ENCODE peak calls at places on chromosomes 5 and 9, in nine cellular contexts. B is stomach, E is breast epithelium, L is upper lobe of left lung, X is HL-60, U is suprapubic skin, Z is H1, Y is Panc1, J is esophagus muscularis mucosa. K is an unnamed sample.

GRCh38 chr5:118253401-118254061 is 734.8 kb downstream of the DTWD2 start:
- DNase-seq in Z (no peak), E (no peak), J (no peak), B (no peak), Y (no peak), U (no peak), L (no peak), X (no peak), K (no peak)

GRCh38 chr9:88013051-88013450 is 38.7 kb upstream of the CDK20 start:
- DNase-seq in U (no peak), Y (no peak), L (no peak), X (no peak), E (no peak), Z (no peak), J (no peak), B (no peak), K (no peak)

GRCh38 chr9:91071185-91071990 is 269.8 kb downstream of the SYK start:
- DNase-seq in Z (no peak), J (peak), L (no peak), U (no peak), B (no peak), X (no peak), Y (no peak), E (no peak), K (peak)

GRCh38 chr5:131979816-131980215 is 31.6 kb downstream of the ACSL6 start:
- DNase-seq in J (no peak), Y (no peak), E (no peak), Z (no peak), X (no peak), B (no peak), U (peak), L (no peak), K (no peak)

GRCh38 chr9:131390990-131391389 is 2.9 kb upstream of the PRRC2B start:
- DNase-seq in Z (no peak), B (peak), U (no peak), Y (no peak), J (no peak), E (no peak), L (no peak), X (no peak), K (no peak)

GRCh38 chr9:124733964-124734740 is 37.0 kb downstream of the NR6A1 start:
- DNase-seq in X (no peak), Z (no peak), Y (no peak), L (peak), B (no peak), U (no peak), J (no peak), E (no peak), K (no peak)

GRCh38 chr5:142529626-142530278 is 156.1 kb downstream of the FGF1 start:
- DNase-seq in J (no peak), U (no peak), B (no peak), Y (peak), E (no peak), L (no peak), X (no peak), Z (no peak), K (no peak)

GRCh38 chr5:176183321-176184074 is 54.7 kb upstream of the SIMC1 start:
- DNase-seq in J (no peak), Y (no peak), U (no peak), Z (no peak), L (no peak), X (no peak), B (no peak), E (no peak), K (no peak)

GRCh38 chr9:5552301-5552700 is 42.0 kb downstream of the PDCD1LG2 start:
- DNase-seq in X (no peak), B (no peak), U (no peak), Y (no peak), E (no peak), Z (no peak), L (no peak), J (no peak), K (no peak)

GRCh38 chr5:99029172-99029571 is 100.4 kb upstream of the CHD1 start:
- DNase-seq in X (no peak), E (no peak), Z (no peak), Y (no peak), J (no peak), L (no peak), U (no peak), B (no peak), K (no peak)

GRCh38 chr9:133569109-133569785 is 34.7 kb downstream of the ADAMTSL2 start:
- DNase-seq in E (no peak), L (no peak), B (no peak), Y (no peak), J (no peak), Z (no peak), X (no peak), U (no peak), K (no peak)

DNA sequence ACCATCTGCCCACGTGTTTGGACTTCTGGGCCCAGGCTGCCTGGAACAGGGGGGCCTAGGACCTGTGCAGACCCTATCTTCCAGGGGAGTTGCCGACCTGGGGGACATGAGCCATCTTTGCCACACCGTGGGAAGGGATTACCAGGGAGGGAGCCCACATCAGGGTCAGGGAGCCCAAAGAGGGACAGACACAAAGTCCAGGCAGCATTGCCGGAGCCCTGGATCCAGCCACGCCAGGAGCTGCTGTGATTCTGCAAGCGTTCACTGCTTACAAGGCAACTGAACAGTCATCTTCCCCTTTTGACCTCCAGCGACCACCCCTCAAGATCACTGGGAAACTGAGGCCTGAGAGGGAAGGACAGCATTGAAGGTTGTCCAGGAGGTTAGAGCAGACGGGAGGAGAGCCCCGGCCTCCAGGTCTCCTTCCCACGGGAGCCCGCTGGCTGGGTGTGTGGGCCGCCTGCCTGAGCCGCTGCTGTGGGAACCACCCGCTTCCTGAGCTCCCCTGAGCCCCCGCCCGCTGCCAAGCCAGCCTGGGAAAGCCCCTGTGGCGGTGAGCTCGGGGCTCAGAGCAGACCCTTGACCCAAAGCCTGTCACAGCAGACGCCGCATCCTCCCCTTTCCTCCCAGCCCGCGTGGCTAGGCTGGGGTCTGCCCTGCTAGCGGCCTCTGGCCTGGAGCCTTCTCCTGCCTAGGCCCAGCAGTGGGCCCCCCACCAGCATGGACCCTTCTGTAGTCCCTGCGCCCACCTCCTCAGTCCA is 17.1 kb upstream of the NOTCH1 start:
- DNase-seq in B (no peak), U (no peak), E (no peak), Y (no peak), X (no peak), L (no peak), Z (no peak), J (no peak), K (no peak)
- TF ChIP-seq POLR2AphosphoS5 in B (no peak), U (no peak), E (no peak), Y (no peak), X (no peak), L (no peak), Z (no peak), J (no peak), K (no peak)

DNA sequence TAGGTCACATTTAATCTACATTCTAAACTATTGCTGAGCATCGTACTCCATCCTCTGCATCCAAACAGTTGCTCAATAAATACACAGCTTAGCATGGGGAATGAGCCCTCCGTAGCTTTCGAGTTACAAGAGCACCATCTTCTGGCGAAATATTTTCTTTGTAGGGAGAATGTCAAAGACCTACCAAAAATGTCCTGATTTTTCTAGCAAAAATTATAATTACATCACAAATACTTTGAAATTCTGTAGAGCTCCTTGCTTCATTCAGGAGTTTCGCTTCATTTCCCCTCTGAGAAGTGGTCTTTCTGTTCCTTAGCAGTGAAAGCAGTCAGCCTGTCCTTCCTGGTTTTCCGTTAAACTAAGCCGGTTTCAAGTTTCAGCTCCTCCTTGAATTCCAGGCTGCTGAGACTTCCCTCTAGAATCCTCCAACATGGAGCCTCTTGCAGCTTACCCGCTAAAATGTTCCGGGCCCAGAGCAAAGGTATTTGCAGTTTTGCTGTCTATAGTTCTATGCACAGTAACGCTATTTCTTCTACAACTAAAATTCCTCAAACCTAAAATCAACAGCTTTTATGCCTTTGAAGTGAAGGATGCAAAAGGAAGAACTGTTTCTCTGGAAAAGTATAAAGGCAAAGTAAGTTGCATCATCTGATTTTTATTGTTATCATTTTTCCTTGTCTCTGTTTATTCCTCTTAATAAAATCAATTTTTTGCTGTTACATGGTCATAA is at the start of gene GPX8:
- DNase-seq in X (no peak), E (no peak), L (no peak), B (no peak), Y (peak), U (no peak), Z (no peak), J (peak), K (no peak)
- TF ChIP-seq POLR2AphosphoS5 in X (no peak), E (no peak), L (no peak), B (no peak), Y (peak), U (no peak), Z (peak), J (peak), K (peak)

GRCh38 chr5:100311811-100312210 is 223.4 kb upstream of the FAM174A start:
- DNase-seq in Z (no peak), B (no peak), E (no peak), Y (no peak), X (no peak), L (no peak), J (no peak), U (no peak), K (no peak)
- TF ChIP-seq POLR2AphosphoS5 in Z (no peak), B (no peak), E (no peak), Y (no peak), X (no peak), L (no peak), J (no peak), U (no peak), K (no peak)

GRCh38 chr5:147512640-147513334 is 2.9 kb upstream of the DPYSL3 start:
- DNase-seq in E (no peak), X (no peak), Y (no peak), U (no peak), L (no peak), B (no peak), J (no peak), Z (no peak), K (no peak)
- TF ChIP-seq POLR2AphosphoS5 in E (no peak), X (no peak), Y (no peak), U (no peak), L (no peak), B (no peak), J (no peak), Z (no peak), K (no peak)

DNA sequence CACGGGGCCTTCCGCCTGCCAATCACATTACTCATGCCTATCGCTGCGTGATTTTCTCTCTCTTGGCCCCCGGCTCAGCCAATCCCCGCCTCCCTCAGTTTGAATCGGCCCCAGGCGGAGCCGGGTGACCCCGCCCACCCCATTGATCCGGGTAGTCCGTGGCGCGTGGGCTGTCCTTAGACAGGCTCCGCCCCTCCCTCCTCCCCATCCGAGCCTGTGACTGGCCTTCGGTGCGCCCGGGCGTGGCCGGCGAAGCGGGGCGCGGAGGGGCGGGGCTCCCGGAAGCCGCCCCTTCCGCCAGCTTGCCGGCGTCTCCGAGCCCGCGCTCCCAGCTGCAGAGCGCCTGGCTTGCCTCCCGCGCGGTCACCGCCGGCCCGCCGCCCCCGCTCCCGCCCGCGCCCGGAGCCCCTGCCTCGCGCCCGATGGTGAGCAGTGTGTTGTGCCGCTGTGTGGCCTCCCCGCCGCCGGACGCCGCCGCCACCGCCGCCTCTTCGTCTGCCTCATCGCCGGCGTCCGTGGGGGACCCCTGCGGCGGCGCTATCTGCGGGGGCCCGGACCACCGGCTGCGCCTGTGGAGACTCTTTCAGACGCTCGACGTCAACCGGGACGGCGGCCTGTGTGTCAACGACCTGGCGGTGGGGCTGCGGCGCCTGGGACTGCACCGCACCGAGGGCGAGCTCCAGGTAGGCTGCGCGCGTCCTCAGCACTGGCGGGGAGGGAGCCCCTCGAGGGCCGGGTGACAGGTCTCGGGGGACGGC is at the start of gene SLC25A25:
- DNase-seq in L (peak), X (peak), Y (peak), J (peak), E (peak), B (peak), U (peak), Z (peak), K (peak)
- TF ChIP-seq POLR2AphosphoS5 in L (peak), X (no peak), Y (no peak), J (peak), E (no peak), B (peak), U (no peak), Z (no peak), K (peak)

DNA sequence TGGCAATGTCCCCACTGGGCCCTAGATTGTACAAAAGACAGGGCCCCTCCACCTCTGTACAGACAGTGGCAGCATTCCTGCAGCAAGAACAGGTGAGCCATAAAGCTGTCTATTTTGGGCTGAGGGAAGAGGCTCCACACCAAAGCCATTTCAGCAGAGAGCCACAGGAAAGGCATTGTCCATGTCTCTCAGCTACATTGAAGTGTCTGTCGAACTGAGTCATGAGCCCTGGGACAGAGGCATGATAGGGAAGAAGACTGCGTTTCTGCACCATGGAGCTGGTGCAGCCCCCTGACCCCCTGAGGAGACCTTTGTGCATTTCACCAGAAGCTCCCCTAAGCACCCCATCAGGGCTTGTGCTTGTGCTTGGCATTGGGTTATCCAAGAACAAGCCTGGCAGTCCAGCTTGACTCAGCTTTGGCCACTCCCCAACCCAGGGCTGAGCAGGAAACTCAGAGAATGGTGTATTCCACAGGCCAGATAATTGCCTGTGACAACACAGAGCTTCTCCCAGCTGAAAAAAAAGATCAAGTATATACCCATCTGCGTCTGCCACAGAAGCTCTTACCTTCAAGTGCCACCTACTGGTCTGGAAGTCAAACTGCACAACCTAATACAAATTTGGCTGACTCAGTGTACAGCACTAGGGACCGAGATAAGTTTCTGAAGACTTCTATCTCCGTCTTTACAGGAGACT is 5.9 kb upstream of the FRMD3 start:
- DNase-seq in U (no peak), Y (peak), B (peak), E (no peak), Z (no peak), J (no peak), X (peak), L (peak), K (no peak)
- TF ChIP-seq POLR2AphosphoS5 in U (no peak), Y (no peak), B (no peak), E (no peak), Z (no peak), J (no peak), X (no peak), L (no peak), K (no peak)

GRCh38 chr5:8663374-8663773 is 794.4 kb downstream of the MTRR start:
- DNase-seq in Y (no peak), J (no peak), U (no peak), Z (no peak), X (no peak), E (no peak), L (no peak), B (no peak), K (no peak)

DNA sequence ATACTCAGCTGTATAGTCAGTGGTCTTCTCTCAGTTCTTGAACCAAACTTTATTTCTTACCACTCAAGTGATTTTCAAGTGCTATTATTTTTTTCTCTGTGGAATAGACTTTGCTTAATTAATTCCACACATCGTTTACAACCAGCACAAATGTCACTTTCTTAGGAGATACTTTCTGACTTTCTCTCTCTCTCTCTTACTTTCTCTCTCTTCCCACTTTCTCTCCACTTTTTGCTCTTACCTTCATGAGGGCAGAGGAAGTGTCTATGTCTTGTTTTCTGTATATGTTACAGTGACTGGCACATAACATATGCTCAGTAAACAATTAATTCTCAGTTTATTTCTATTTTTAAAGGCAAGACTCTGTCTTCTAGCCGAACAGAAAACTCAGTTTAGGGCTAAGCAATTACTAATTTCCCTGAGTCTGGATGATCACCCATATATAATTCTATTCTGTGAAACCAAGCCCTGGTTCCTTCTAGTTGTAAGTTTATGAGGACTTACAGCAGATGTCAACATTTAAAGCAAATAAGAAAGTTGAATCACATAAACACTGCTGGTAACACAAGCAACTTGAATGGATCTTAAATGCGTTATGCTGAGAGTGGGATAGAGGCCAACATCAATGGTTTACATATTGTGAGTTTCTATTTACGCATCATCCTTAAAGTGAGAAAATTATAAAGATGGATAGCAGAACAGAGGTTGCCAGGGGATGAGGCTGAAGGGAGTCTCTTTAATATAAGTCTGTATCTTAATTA is 791.4 kb downstream of the MTRR start:
- DNase-seq in Z (no peak), J (no peak), U (no peak), E (no peak), B (no peak), X (no peak), L (no peak), Y (no peak), K (no peak)
- TF ChIP-seq POLR2AphosphoS5 in Z (no peak), J (no peak), U (no peak), E (no peak), B (no peak), X (no peak), L (no peak), Y (no peak), K (no peak)

GRCh38 chr9:130041648-130042405 is 1.2 kb downstream of the FNBP1 start:
- DNase-seq in B (no peak), J (no peak), X (no peak), E (no peak), Y (no peak), Z (no peak), L (no peak), U (no peak), K (no peak)

GRCh38 chr9:130045657-130046450 is 2.9 kb upstream of the FNBP1 start:
- DNase-seq in J (no peak), Y (no peak), X (no peak), B (no peak), Z (no peak), E (no peak), L (no peak), U (no peak), K (no peak)

GRCh38 chr9:130042931-130043653 is at the start of gene FNBP1:
- DNase-seq in U (peak), J (peak), B (peak), X (peak), Z (peak), Y (no peak), E (peak), L (peak), K (no peak)

GRCh38 chr9:130042406-130042930 is 521 bp downstream of the FNBP1 start:
- DNase-seq in J (no peak), X (no peak), Z (no peak), Y (no peak), E (no peak), U (no peak), L (peak), B (peak), K (no peak)

DNA sequence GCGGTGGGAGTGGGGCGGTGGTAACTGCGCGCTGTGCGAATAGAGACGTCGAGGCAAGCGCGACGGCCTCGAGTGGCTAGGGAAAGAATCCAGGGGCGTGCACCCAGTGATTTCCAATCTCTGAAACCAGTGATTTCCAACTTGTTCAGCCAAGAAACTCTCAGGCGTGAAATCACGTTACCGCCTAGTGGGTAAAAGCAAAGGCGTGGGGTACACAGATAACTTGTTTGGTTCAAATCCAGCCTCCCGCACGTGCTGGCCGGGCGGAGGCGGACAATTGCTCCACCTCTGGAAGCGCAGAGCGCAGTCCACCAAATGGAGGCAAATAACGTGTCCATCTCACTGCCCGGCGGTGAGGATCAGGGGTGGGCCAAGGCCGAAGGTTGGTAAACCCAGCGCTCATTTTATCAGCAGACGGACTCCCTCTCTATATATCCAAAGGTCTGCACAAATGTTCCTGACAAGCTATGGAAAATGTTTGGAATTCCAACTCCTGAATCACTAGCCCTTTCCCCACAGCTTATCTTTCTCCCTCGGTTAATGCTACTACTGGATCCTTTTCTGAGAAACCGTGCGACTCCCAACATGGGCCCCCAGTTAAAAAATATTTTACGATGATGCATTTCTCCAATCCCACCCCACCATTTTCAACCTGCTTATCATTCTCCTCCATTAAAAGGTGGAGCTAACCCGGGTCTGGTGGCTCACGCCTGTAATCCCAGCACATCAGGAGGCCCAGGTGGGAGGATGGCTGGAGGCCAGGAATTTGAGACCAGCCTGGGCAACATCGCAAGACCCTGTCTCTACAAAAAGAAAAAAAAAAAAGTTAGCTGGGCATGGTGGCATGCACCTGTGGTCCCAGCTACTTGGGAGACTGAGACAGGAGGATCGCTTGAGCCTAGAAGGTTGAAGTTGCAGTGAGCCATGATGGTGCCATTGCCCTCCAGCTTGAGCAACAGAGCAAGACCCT is 950 bp upstream of the FNBP1 start:
- DNase-seq in Z (no peak), U (peak), B (peak), X (no peak), Y (no peak), J (no peak), L (no peak), E (no peak), K (peak)
- TF ChIP-seq POLR2AphosphoS5 in Z (no peak), U (no peak), B (no peak), X (no peak), Y (no peak), J (no peak), L (no peak), E (peak), K (no peak)